ENCODE peak calls at places on chromosomes 3 and 15, in five cellular contexts. S, K, X, M and Z are unnamed samples.

GRCh38 chr3:144142151-144142855 is 170.7 kb downstream of the DIPK2A start:
- DNase-seq in S (peak), K (peak), X (no peak), M (no peak), Z (no peak)

GRCh38 chr3:119662604-119663377 is 2.4 kb upstream of the POPDC2 start:
- DNase-seq in S (peak), K (peak), X (no peak), M (no peak), Z (no peak)

GRCh38 chr3:114624047-114624445 is 330.2 kb downstream of the TIGIT start:
- DNase-seq in S (peak), K (peak), X (no peak), M (no peak), Z (peak)

GRCh38 chr3:123883656-123884257 is 375 bp downstream of the MYLK start:
- DNase-seq in S (peak), K (peak), X (peak), M (no peak), Z (no peak)

GRCh38 chr15:101433396-101433795 is 56.1 kb downstream of the PCSK6 start:
- DNase-seq in S (no peak), K (no peak), X (no peak), M (no peak), Z (no peak)

GRCh38 chr3:111173328-111173900 is 101.8 kb downstream of the NECTIN3 start:
- DNase-seq in S (no peak), K (peak), X (peak), M (no peak), Z (no peak)

GRCh38 chr3:45552031-45552772 is 42.3 kb upstream of the LIMD1 start:
- DNase-seq in S (no peak), K (no peak), X (no peak), M (no peak), Z (no peak)

GRCh38 chr3:123584284-123584987 is 417 bp downstream of the HACD2 start:
- DNase-seq in S (peak), K (peak), X (no peak), M (peak), Z (peak)

GRCh38 chr3:12437223-12437605 is 47.1 kb upstream of the TSEN2 start:
- DNase-seq in S (no peak), K (no peak), X (no peak), M (no peak), Z (no peak)